ENCODE peak calls at places on chromosomes 2 and 18, in six cellular contexts. K is fibroblast of the aortic adventitia, E is iris pigment epithelial cell, U is NCI-H226, Z is non-pigmented ciliary epithelial cell, Y is neuronal stem cell. I is an unnamed sample.

GRCh38 chr2:200254788-200255187 is 51.7 kb upstream of the SPATS2L start:
- DNase-seq in U (no peak), K (no peak), Z (no peak), E (no peak), Y (no peak), I (no peak)

GRCh38 chr2:223477318-223477717 is 124.8 kb downstream of the SCG2 start:
- DNase-seq in K (no peak), U (peak), Z (no peak), E (no peak), Y (no peak), I (no peak)

GRCh38 chr2:205020673-205021072 is 475.4 kb downstream of the PARD3B start:
- DNase-seq in E (no peak), U (no peak), Y (no peak), K (no peak), Z (no peak), I (no peak)

GRCh38 chr18:58603365-58604067 is 25.4 kb downstream of the ALPK2 start:
- DNase-seq in K (peak), E (peak), U (peak), Y (no peak), Z (no peak), I (no peak)

GRCh38 chr2:191889924-191890323 is 43.0 kb upstream of the CAVIN2 start:
- DNase-seq in U (no peak), K (no peak), Y (no peak), E (no peak), Z (no peak), I (no peak)

GRCh38 chr18:46461993-46462392 is 195.0 kb downstream of the LOXHD1 start:
- DNase-seq in E (no peak), Y (no peak), U (no peak), K (no peak), Z (no peak), I (no peak)

GRCh38 chr2:175036582-175037018 is 31.4 kb upstream of the CHN1 start:
- DNase-seq in Z (no peak), Y (peak), K (peak), U (no peak), E (peak), I (no peak)

GRCh38 chr2:12728221-12728777 is 11.6 kb downstream of the TRIB2 start:
- DNase-seq in Y (no peak), K (no peak), U (no peak), Z (no peak), E (no peak), I (no peak)

GRCh38 chr2:176710657-176711197 is 441.5 kb downstream of the MTX2 start:
- DNase-seq in E (no peak), Z (no peak), K (no peak), Y (no peak), U (no peak), I (no peak)

GRCh38 chr2:97868986-97869721 is 126.6 kb downstream of the TMEM131 start:
- DNase-seq in Y (peak), K (peak), E (peak), U (peak), Z (peak), I (peak)

GRCh38 chr18:23872701-23873550 is 141.6 kb upstream of the TTC39C start:
- DNase-seq in E (no peak), K (no peak), U (no peak), Z (no peak), Y (no peak), I (no peak)

GRCh38 chr18:39806519-39806918 is 2148.5 kb upstream of the PIK3C3 start:
- DNase-seq in Z (no peak), Y (no peak), K (peak), E (peak), U (peak), I (no peak)

I was measured in H54.